ENCODE peak calls at places on chromosomes 5 and 9, in six cellular contexts. Q, W, U, C, D and M are unnamed samples.

GRCh38 chr9:112007575-112008240 is 111.1 kb downstream of the UGCG start:
- DNase-seq in Q (no peak), W (no peak), U (no peak), C (no peak), D (no peak), M (no peak)

GRCh38 chr9:221989-222776 is 7.5 kb downstream of the DOCK8 start:
- DNase-seq in Q (peak; percentile 10), W (no peak), U (no peak), C (no peak), D (no peak), M (no peak)

GRCh38 chr5:91219803-91220371 is 163.2 kb downstream of the ARRDC3 start:
- DNase-seq in Q (no peak), W (peak; percentile 73), U (no peak), C (peak; percentile 57), D (no peak), M (peak; percentile 55)

GRCh38 chr9:123338710-123339665 is 17.0 kb upstream of the CRB2 start:
- DNase-seq in Q (no peak), W (no peak), U (no peak), C (no peak), D (no peak), M (no peak)

GRCh38 chr5:96453394-96453793 is 20.3 kb upstream of the PCSK1 start:
- DNase-seq in Q (no peak), W (no peak), U (no peak), C (no peak), D (no peak), M (no peak)

GRCh38 chr5:62461561-62461960 is 49.0 kb downstream of the IPO11 start:
- DNase-seq in Q (no peak), W (no peak), U (no peak), C (no peak), D (no peak), M (no peak)

GRCh38 chr9:14349141-14349817 is 35.3 kb upstream of the NFIB start:
- DNase-seq in Q (no peak), W (no peak), U (no peak), C (no peak), D (peak; percentile 42), M (no peak)

GRCh38 chr5:144275329-144275728 is 104.7 kb downstream of the KCTD16 start:
- DNase-seq in Q (no peak), W (no peak), U (no peak), C (no peak), D (peak; percentile 18), M (no peak)

GRCh38 chr5:89756955-89757354 is 652.6 kb downstream of the CETN3 start:
- DNase-seq in Q (no peak), W (no peak), U (no peak), C (no peak), D (no peak), M (no peak)

GRCh38 chr5:150434502-150434901 is 15.0 kb downstream of the RPS14 start:
- DNase-seq in Q (peak; percentile 40), W (no peak), U (no peak), C (peak; percentile 98), D (no peak), M (no peak)

GRCh38 chr5:2985718-2986117 is 234.2 kb upstream of the IRX2 start:
- DNase-seq in Q (no peak), W (no peak), U (no peak), C (no peak), D (no peak), M (no peak)
- H3K9me3 ChIP-seq in Q (no peaks in the 10 kb centered on the region), W (no peaks in the 10 kb centered on the region), U (no peaks in the 10 kb centered on the region), C (peaks cover 34% of the 10 kb centered on the region), D (peaks cover 2% of the 10 kb centered on the region), M (no peaks in the 10 kb centered on the region)

GRCh38 chr5:139695183-139695573 is 47.0 kb downstream of the CXXC5 start:
- DNase-seq in Q (no peak), W (no peak), U (no peak), C (no peak), D (no peak), M (no peak)

GRCh38 chr5:139694556-139695182 is 46.5 kb downstream of the CXXC5 start:
- DNase-seq in Q (no peak), W (no peak), U (no peak), C (peak; percentile 64), D (no peak), M (no peak)

GRCh38 chr5:139692605-139693340 is 44.6 kb downstream of the CXXC5 start:
- DNase-seq in Q (no peak), W (no peak), U (no peak), C (no peak), D (peak; percentile 67), M (no peak)

GRCh38 chr5:139692148-139692547 is 44.0 kb downstream of the CXXC5 start:
- DNase-seq in Q (no peak), W (no peak), U (no peak), C (no peak), D (no peak), M (no peak)

DNA sequence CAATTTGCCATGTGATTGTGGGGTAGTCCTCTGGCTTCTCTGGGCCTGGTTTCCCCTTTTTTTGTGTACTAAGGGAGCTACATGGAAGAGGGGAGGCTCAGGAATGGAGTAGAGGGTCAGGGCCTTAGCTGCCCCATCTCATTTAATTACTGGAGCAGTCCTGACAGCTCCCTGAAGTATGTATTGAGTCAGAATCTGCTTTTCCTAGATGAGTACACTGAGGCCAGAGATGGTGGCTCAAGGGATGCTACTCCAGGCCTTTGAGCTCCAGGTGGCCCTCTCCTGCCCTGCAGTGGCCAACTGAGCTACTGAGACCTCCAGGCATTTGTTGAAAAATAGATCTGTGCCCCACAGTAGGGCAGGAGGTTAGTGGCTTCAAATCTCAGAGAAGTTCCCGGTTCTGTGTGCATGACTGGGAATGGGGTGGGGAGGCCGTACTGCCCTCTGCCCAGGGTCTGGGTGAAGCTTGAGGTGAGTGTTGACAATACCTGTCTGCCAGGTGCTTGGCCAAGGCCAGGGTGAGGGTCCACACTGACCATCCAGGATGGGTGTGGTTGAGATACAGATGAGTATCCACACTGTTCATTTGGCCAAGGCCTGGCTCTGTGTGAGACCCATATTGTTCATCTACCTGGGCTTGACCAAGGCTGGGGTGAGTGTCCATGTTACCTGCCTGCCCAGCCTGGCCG is 45.7 kb downstream of the CXXC5 start:
- DNase-seq in Q (no peak), W (no peak), U (no peak), C (no peak), D (no peak), M (no peak)
- H3K4me1 ChIP-seq in Q (peaks cover 82% of the 10 kb centered on the region), W (peaks cover 43% of the 10 kb centered on the region), U (peaks cover 9% of the 10 kb centered on the region), C (peaks cover 52% of the 10 kb centered on the region), D (peaks cover 57% of the 10 kb centered on the region), M (no peaks in the 10 kb centered on the region)

DNA sequence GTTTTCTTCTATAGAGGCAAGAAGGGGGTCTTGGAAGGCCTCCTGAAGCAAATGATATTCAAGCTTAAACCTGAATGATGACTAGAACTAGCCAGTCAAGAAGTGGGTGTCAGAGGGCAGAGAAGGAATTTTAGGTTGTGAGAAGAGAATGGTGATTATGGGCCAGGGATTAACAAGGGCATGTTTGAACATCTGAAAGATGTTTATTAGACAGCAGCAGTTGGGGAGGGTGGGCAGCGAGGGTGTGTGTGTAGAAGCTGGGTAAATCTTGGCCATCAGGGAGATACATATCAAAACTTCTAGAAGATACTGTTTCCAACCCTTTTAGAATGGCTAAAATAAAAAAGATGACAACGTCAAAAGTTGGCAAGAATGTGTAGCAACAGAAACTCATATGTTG is 54.5 kb downstream of the MAN2A1 start:
- DNase-seq in Q (no peak), W (no peak), U (no peak), C (no peak), D (no peak), M (no peak)
- H3K4me2 ChIP-seq in Q (no peak overlapping the region), W (peak overlapping the region; percentile 60), U (no peak overlapping the region), C (peak overlapping the region; percentile 36), D (no peak overlapping the region), M (no peak overlapping the region)

DNA sequence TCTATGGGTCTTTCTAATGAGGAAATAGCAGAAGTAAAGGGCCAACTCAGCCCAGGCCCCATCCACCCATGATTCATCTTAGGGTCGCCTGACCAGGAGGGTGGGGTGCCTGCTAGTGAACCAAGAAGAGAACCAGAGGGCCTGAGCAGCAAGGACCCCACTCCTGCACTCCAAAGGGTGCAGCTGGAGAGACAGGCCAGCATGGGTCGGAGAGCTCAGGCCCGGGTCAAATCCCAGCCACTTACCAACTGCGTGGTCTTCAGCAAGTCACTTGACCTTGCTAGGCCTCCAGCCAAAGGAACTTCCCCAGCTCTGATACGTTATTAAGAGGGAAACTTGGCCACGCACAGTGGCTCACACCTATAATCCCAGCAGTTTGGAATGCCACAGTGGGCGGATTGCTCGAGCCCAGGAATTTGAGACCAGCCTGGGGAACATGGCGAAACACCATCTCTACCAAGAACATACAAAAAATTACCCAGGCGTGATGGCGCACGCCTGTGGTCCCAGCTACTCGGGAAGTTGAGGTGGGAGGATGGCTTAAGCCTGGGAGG is 4.3 kb downstream of the BBLN start:
- DNase-seq in Q (no peak), W (no peak), U (no peak), C (peak; percentile 39), D (no peak), M (no peak)
- H3K9me3 ChIP-seq in Q (no peaks in the 10 kb centered on the region), W (no peaks in the 10 kb centered on the region), U (no peaks in the 10 kb centered on the region), C (no peaks in the 10 kb centered on the region), D (no peaks in the 10 kb centered on the region), M (no peaks in the 10 kb centered on the region)

GRCh38 chr5:72641164-72641563 is 134.0 kb upstream of the ZNF366 start:
- DNase-seq in Q (no peak), W (no peak), U (no peak), C (no peak), D (no peak), M (no peak)
- H3K4me1 ChIP-seq in Q (no peaks in the 10 kb centered on the region), W (no peaks in the 10 kb centered on the region), U (no peaks in the 10 kb centered on the region), C (no peaks in the 10 kb centered on the region), D (no peaks in the 10 kb centered on the region), M (no peaks in the 10 kb centered on the region)

GRCh38 chr9:129995409-129996160 is 47.4 kb downstream of the FNBP1 start:
- DNase-seq in Q (no peak), W (no peak), U (no peak), C (peak; percentile 54), D (no peak), M (no peak)

GRCh38 chr9:129998491-129999122 is 44.4 kb downstream of the FNBP1 start:
- DNase-seq in Q (no peak), W (no peak), U (no peak), C (no peak), D (no peak), M (no peak)

GRCh38 chr9:129999123-129999510 is 43.9 kb downstream of the FNBP1 start:
- DNase-seq in Q (no peak), W (no peak), U (no peak), C (no peak), D (no peak), M (no peak)

GRCh38 chr9:129996161-129996849 is 46.7 kb downstream of the FNBP1 start:
- DNase-seq in Q (no peak), W (no peak), U (no peak), C (no peak), D (no peak), M (no peak)

GRCh38 chr9:129994947-129995346 is 48.0 kb downstream of the FNBP1 start:
- DNase-seq in Q (no peak), W (no peak), U (no peak), C (no peak), D (no peak), M (no peak)
- H3K4me2 ChIP-seq in Q (no peak overlapping the region), W (no peak overlapping the region), U (no peak overlapping the region), C (no peak overlapping the region), D (no peak overlapping the region), M (no peak overlapping the region)

DNA sequence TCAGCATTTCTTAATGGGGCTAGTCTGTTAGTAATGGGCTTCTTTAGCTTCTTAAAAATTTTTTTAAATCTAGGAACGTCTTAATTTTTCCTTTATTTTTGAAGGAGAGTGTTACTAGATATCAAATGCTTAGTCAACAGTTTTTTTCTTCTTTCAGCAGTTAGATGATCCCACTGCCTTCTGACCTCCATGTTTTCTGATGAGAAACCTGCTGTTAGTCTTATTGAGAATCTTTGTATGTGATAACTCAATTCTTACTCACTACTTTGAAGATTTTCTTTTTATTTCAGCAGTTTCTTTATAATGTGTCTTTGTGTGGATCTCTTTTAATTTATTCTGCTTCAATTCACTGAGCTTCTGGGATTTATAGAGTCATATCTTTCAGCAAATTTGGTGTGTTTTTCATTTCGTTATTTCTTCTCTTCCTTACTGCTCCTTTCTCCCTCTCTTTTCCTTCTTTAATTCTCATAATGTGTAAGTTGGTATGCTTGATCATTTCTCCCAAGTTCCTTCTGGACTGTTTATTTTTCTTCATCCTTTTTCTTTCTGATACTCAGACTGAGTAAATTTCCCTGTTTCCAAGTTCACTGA is 205.8 kb downstream of the RANBP17 start:
- DNase-seq in Q (no peak), W (no peak), U (no peak), C (no peak), D (no peak), M (no peak)
- H3K9me3 ChIP-seq in Q (peaks cover 33% of the 10 kb centered on the region), W (peaks cover 11% of the 10 kb centered on the region), U (peaks cover 29% of the 10 kb centered on the region), C (peaks cover 7% of the 10 kb centered on the region), D (peaks cover 43% of the 10 kb centered on the region), M (peaks cover 39% of the 10 kb centered on the region)